ENCODE peak calls at places on chromosomes 1 and 21, in five cellular contexts. O is activated B cell treated with CpG ODN at 0.5 μM for 24 hours, G is RWPE2, T is DND-41, V is chondrocyte. Z is an unnamed sample.

GRCh38 chr1:95371666-95372320 is 137.8 kb downstream of the RWDD3 start:
- DNase-seq in O (no peak), G (no peak), T (no peak), V (no peak), Z (no peak)

GRCh38 chr1:46448109-46448911 is 41.3 kb upstream of the DMBX1 start:
- DNase-seq in O (no peak), G (no peak), T (no peak), V (no peak), Z (no peak)

GRCh38 chr1:88191917-88192316 is 492.2 kb upstream of the PKN2 start:
- DNase-seq in O (no peak), G (no peak), T (no peak), V (no peak), Z (no peak)

GRCh38 chr21:34707876-34708325 is 39.1 kb downstream of the CLIC6 start:
- DNase-seq in O (no peak), G (no peak), T (peak), V (no peak), Z (no peak)

GRCh38 chr1:113980120-113980519 is 846 bp downstream of the OLFML3 start:
- DNase-seq in O (no peak), G (no peak), T (no peak), V (no peak), Z (no peak)

GRCh38 chr1:72003092-72003491 is 279.2 kb downstream of the NEGR1 start:
- DNase-seq in O (no peak), G (no peak), T (no peak), V (no peak), Z (no peak)

GRCh38 chr21:36471254-36471723 is 8.6 kb downstream of the CLDN14 start:
- DNase-seq in O (no peak), G (no peak), T (no peak), V (no peak), Z (no peak)

GRCh38 chr1:240998024-240998423 is 359.0 kb downstream of the RGS7 start:
- DNase-seq in O (no peak), G (no peak), T (no peak), V (no peak), Z (no peak)

GRCh38 chr1:207923561-207923960 is 12.6 kb upstream of the CD34 start:
- DNase-seq in O (no peak), G (no peak), T (no peak), V (no peak), Z (no peak)

GRCh38 chr1:9668080-9668479 is 16.5 kb downstream of the PIK3CD start:
- DNase-seq in O (no peak), G (no peak), T (no peak), V (no peak), Z (no peak)

GRCh38 chr1:7436056-7437005 is 334.8 kb upstream of the VAMP3 start:
- DNase-seq in O (no peak), G (no peak), T (no peak), V (peak), Z (no peak)

GRCh38 chr1:237258871-237259270 is 216.9 kb downstream of the RYR2 start:
- DNase-seq in O (no peak), G (no peak), T (no peak), V (no peak), Z (no peak)

GRCh38 chr1:151401125-151401788 is 1.9 kb downstream of the PSMB4 start:
- DNase-seq in O (no peak), G (no peak), T (no peak), V (no peak), Z (no peak)

GRCh38 chr21:35303085-35303484 is 254.0 kb upstream of the RUNX1 start:
- DNase-seq in O (no peak), G (peak), T (no peak), V (no peak), Z (no peak)

DNA sequence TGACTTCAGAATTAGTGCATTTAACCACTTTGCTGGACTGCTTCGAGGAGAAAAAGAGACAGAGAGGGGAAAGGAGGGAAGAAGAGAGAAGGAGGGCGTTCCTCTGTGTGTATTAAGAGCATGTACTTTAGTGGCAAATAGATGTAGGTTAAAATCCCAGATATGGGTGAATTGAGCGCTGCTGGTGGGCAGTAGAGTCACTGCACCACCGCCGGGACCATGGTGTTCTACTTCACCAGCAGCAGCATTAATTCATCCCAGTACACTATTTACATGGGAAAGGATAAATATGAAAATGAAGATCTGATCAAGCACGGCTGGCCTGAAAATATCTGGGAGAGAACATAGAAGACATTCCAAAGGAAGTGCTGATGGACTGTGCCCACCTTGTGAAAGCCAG is 20.9 kb upstream of the PPIE start:
- DNase-seq in O (no peak), G (no peak), T (no peak), V (no peak), Z (no peak)
- TF ChIP-seq CTCF in O (no peak), G (no peak), T (no peak), V (no peak), Z (no peak)

GRCh38 chr1:172778461-172779455 is 119.9 kb downstream of the FASLG start:
- DNase-seq in O (no peak), G (no peak), T (no peak), V (no peak), Z (no peak)
- TF ChIP-seq CTCF in O (no peak), G (peak), T (peak), V (peak), Z (peak)

GRCh38 chr1:44733784-44734183 is 2.8 kb upstream of the RNU5D-1 start:
- DNase-seq in O (no peak), G (no peak), T (no peak), V (no peak), Z (no peak)

GRCh38 chr1:44740179-44740617 is 561 bp downstream of the KIF2C start:
- DNase-seq in O (no peak), G (no peak), T (no peak), V (no peak), Z (no peak)

GRCh38 chr1:44735992-44736391 is 3.6 kb upstream of the KIF2C start:
- DNase-seq in O (no peak), G (no peak), T (no peak), V (no peak), Z (no peak)

DNA sequence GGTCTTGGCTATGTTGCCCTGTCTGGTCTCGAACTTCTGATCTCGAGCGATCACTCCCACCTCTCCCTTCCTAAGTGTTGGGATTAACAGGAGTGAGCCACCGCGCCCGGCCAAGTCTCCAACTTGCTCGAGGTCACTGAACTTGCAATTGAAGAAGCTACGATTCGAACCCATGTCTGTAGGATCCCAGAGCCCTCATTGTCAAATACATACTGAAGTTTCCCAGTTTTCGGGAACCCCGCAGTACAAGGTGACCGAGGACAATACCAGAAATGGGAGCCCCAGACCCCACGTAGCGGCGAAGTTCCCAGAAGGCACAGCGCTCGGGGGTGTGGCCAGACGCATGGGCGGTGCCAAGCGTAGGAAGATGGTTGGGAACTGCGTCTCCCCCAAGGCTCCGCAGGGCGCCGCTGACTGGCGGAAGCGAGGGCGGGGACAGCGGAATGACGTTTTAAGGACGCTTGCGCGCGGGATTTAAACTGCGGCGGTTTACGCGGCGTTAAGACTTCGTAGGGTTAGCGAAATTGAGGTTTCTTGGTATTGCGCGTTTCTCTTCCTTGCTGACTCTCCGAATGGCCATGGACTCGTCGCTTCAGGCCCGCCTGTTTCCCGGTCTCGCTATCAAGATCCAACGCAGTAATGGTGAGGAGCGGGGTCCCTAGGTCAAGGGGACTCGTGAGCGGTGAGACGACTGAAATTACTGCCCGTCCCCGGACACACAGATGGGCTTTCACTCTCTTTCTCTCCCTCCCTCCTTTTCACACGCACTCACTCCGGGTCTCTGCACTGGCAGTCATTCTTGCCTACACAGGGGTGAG is at the start of gene KIF2C:
- DNase-seq in O (peak), G (peak), T (peak), V (peak), Z (peak)
- TF ChIP-seq CTCF in O (no peak), G (no peak), T (no peak), V (peak), Z (no peak)

DNA sequence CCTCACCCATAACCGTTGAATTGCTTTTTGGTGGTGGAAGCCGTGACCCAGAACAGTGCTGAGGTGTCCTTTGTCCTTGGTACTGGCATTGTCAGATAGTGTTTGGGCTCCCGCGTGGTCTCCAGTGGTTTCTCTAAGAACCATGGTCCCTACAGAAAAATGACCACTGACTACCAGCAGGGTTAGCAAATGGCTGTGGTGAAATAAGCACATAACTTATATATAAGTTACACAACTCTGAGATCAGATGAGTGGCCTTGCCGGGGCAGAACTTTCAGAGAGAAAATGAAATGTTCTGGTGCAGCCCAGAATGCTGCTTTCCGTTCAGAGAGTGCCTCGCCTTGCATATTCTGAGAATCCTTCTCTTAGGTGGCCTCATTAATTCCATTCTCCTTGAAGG is 5.0 kb downstream of the SLC37A1 start:
- DNase-seq in O (no peak), G (no peak), T (no peak), V (no peak), Z (no peak)
- TF ChIP-seq CTCF in O (no peak), G (no peak), T (no peak), V (no peak), Z (no peak)

GRCh38 chr1:8591547-8591946 is 225.9 kb downstream of the RERE start:
- DNase-seq in O (no peak), G (no peak), T (no peak), V (no peak), Z (no peak)
- TF ChIP-seq CTCF in O (no peak), G (no peak), T (no peak), V (no peak), Z (no peak)

Z was measured in D721Med.